ENCODE peak calls at places on chromosomes 13 and 19, in seven cellular contexts. U is body of pancreas, Z is substantia nigra, D is AG04450, G is suprapubic skin, F is left ventricle myocardium inferior, S is heart right ventricle. I is an unnamed sample.

GRCh38 chr13:68616600-68617222 is 1386.6 kb upstream of the PCDH9 start:
- DNase-seq in S (no peak), G (no peak), F (no peak), Z (no peak), D (no peak), U (no peak), I (no peak)

GRCh38 chr13:61286148-61286745 is 129.4 kb downstream of the PCDH20 start:
- DNase-seq in Z (no peak), S (no peak), F (no peak), U (no peak), D (no peak), G (no peak), I (peak)

GRCh38 chr13:97257800-97258799 is 36.0 kb downstream of the MBNL2 start:
- DNase-seq in S (peak), D (no peak), Z (no peak), U (peak), G (peak), F (peak), I (peak)

GRCh38 chr13:112608212-112608611 is 20.3 kb upstream of the TUBGCP3 start:
- DNase-seq in D (no peak), Z (no peak), G (no peak), F (no peak), U (no peak), S (no peak), I (no peak)

GRCh38 chr19:44607049-44607448 is 6.3 kb upstream of the IGSF23 start:
- DNase-seq in G (no peak), F (no peak), U (no peak), Z (no peak), D (no peak), S (no peak), I (no peak)

GRCh38 chr13:75173457-75174356 is 308.3 kb downstream of the TBC1D4 start:
- DNase-seq in Z (no peak), S (no peak), U (no peak), D (no peak), G (no peak), F (no peak), I (no peak)

GRCh38 chr13:31236211-31236786 is 36.5 kb downstream of the B3GLCT start:
- DNase-seq in G (no peak), S (no peak), U (peak), D (peak), Z (no peak), F (no peak), I (peak)

GRCh38 chr19:39566064-39566463 is 26.1 kb upstream of the EID2 start:
- DNase-seq in D (no peak), G (no peak), S (no peak), Z (no peak), F (no peak), U (no peak), I (no peak)

GRCh38 chr13:96540656-96541055 is 450.7 kb downstream of the HS6ST3 start:
- DNase-seq in F (no peak), U (no peak), Z (no peak), D (no peak), S (no peak), G (no peak), I (no peak)

GRCh38 chr13:34967851-34968562 is 25.9 kb downstream of the NBEA start:
- DNase-seq in G (no peak), F (no peak), U (no peak), D (no peak), Z (no peak), S (no peak), I (no peak)

GRCh38 chr13:54980651-54981050 is 1952.0 kb downstream of the OLFM4 start:
- DNase-seq in S (no peak), Z (no peak), G (no peak), U (no peak), D (no peak), F (no peak), I (peak)

GRCh38 chr13:94997126-94997525 is 284.8 kb upstream of the SOX21 start:
- DNase-seq in Z (no peak), S (no peak), U (no peak), G (no peak), F (no peak), D (no peak), I (no peak)

GRCh38 chr13:95002126-95002525 is 289.8 kb upstream of the SOX21 start:
- DNase-seq in D (no peak), U (no peak), S (no peak), Z (no peak), F (no peak), G (no peak), I (no peak)

GRCh38 chr13:95002968-95003813 is 290.8 kb upstream of the SOX21 start:
- DNase-seq in D (no peak), G (no peak), U (no peak), F (no peak), Z (no peak), S (no peak), I (no peak)

GRCh38 chr13:94996445-94996844 is 284.1 kb upstream of the SOX21 start:
- DNase-seq in G (no peak), F (no peak), U (no peak), S (no peak), D (no peak), Z (no peak), I (no peak)

DNA sequence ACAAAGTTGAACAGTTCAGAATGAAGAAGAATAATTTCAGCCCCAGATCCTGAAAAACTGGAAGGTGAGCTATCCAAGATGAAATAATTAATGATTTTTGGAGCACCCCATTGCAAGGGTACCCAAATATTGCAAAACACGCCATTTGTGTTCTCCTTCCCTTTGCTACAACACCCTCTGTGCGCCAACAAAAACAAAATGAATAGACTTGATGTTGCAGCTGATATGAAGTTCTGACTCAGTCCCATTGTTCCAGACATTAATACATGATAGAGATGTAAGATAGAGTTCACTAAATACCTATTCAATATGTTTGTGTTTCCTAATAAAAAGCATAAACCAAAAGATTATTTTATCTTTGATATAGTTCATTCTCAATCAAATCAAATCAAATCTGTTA is 287.5 kb upstream of the SOX21 start:
- DNase-seq in D (no peak), G (no peak), U (no peak), S (no peak), Z (no peak), F (no peak), I (no peak)
- H3K27ac ChIP-seq in D (no peak), G (no peak), U (no peak), S (no peak), Z (no peak), F (no peak), I (no peak)

GRCh38 chr13:99316224-99316623 is 9.0 kb upstream of the GPR183 start:
- DNase-seq in F (no peak), G (no peak), Z (no peak), D (no peak), S (no peak), U (no peak), I (no peak)
- H3K27ac ChIP-seq in F (no peak), G (no peak), Z (no peak), D (no peak), S (no peak), U (no peak), I (no peak)

GRCh38 chr19:13094285-13094595 is 8.4 kb downstream of the LYL1 start:
- DNase-seq in S (peak), Z (no peak), F (no peak), G (no peak), U (no peak), D (no peak), I (no peak)
- H3K27ac ChIP-seq in S (peak), Z (peak), F (peak), G (no peak), U (no peak), D (no peak), I (no peak)

GRCh38 chr13:103976371-103976770 is 910.2 kb upstream of the SLC10A2 start:
- DNase-seq in Z (no peak), G (no peak), U (no peak), F (no peak), D (no peak), S (no peak), I (no peak)

GRCh38 chr13:103973740-103974139 is 907.5 kb upstream of the SLC10A2 start:
- DNase-seq in D (no peak), Z (no peak), S (no peak), F (no peak), U (no peak), G (no peak), I (no peak)
- H3K27ac ChIP-seq in D (no peak), Z (no peak), S (no peak), F (no peak), U (no peak), G (no peak), I (no peak)

DNA sequence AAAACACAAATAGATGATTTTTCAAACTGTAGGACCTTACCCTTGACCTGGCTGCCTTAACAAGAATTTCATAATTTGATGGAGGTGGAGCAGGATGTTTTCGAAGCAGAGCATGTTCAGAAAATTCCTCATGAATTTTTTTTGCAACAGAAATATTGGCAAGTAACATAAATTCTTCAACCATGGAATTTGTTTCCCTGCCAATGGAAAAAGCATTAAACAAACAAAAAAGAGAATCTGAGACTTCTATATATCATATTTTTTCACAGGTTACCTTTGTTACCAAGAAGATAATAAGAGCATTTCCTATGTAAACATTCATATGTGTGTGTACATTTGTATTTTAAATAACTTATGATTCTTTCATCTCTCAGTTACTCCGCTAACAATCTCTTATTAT is 18.3 kb downstream of the DIS3 start:
- DNase-seq in U (no peak), S (no peak), F (no peak), G (no peak), Z (no peak), D (no peak), I (no peak)
- H3K27ac ChIP-seq in U (no peak), S (no peak), F (no peak), G (no peak), Z (no peak), D (no peak), I (no peak)

GRCh38 chr13:48110930-48111721 is 16.2 kb upstream of the MED4 start:
- DNase-seq in D (no peak), Z (peak), G (no peak), S (peak), U (peak), F (peak), I (no peak)
- H3K27ac ChIP-seq in D (no peak), Z (no peak), G (peak), S (peak), U (no peak), F (peak), I (no peak)

DNA sequence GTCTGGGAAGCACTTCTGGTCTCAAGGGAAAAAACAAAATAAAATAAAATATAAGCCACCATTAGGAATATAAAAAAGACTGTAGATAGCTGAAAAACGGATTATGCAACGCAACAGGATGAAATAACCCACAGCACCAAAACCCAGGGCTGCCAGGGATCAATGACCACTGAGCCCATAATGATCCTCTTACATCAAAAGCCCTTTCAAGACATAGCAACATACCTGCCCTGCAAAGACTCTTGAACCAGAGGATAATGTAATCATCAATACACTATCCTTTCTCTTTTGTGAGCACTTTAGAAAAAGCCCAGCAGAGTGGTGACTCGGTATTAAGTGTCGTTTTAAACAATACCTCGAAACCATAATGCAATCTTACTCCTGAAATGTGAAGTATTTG is 235.0 kb upstream of the SOX21 start:
- DNase-seq in U (no peak), Z (no peak), S (no peak), F (no peak), G (no peak), D (no peak), I (no peak)
- H3K27ac ChIP-seq in U (no peak), Z (peak), S (no peak), F (no peak), G (no peak), D (no peak), I (no peak)

DNA sequence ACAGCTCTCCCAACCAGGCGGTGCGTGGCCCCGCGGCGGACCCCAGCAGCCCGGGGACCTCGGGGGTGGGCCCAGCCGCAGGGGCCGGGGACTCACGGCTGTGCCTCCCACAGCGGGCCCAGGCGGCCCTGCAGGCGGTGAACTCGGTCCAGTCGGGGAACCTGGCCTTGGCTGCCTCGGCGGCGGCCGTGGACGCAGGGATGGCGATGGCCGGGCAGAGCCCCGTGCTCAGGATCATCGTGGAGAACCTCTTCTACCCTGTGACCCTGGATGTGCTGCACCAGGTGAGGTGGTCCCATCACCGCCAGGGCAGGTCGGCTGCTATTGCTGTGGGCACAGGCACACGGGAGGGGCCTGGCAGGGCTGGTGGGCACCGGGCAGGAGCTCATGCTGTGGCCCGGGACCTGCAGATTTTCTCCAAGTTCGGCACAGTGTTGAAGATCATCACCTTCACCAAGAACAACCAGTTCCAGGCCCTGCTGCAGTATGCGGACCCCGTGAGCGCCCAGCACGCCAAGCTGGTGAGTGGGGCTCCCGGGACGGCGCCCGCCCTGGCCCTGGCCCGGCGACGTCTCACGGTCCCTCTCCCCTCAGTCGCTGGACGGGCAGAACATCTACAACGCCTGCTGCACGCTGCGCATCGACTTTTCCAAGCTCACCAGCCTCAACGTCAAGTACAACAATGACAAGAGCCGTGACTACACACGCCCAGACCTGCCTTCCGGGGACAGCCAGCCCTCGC is 7.3 kb downstream of the PTBP1 start:
- DNase-seq in D (no peak), U (no peak), G (no peak), Z (no peak), F (no peak), S (no peak), I (no peak)
- H3K27ac ChIP-seq in D (no peak), U (no peak), G (no peak), Z (no peak), F (no peak), S (peak), I (no peak)

DNA sequence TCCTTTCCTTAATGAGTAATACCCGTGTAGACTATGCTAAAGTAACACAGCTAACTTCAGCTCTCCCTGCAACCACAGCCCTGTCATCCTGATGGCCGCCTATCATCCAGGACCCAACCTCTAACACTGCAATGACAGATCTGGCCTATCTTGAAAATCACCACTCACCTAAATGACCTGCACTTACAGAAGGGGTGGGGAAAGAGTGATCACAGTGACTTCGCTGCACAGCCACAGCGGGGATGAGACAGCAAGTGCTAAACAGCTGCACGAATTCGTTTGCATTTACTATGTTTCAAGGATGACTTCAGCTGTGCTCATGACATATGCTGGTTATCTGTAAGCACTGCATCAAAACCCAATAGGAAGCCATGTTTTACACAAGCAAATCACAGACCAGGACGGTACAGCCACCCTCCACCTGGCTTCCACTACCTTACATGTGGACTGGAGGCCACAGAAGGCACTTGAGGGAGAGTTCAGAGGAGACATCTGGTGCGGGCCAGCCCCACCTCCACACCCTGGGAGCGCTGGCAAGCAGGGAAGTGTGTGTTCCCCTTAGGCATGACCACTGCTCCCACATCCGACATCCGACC is 95.9 kb downstream of the STK24 start:
- DNase-seq in U (peak), Z (no peak), S (no peak), F (peak), D (no peak), G (no peak), I (no peak)
- H3K27ac ChIP-seq in U (peak), Z (no peak), S (no peak), F (peak), D (no peak), G (no peak), I (no peak)

GRCh38 chr19:17605761-17606745 is 50.6 kb downstream of the COLGALT1 start:
- DNase-seq in U (peak), Z (peak), S (peak), D (no peak), G (peak), F (peak), I (peak)
- H3K27ac ChIP-seq in U (no peak), Z (no peak), S (no peak), D (no peak), G (peak), F (peak), I (peak)

I was measured in MM.1S.